ENCODE peak calls at places on chromosomes 13 and 19, in six cellular contexts. J, P, B, U, N and I are unnamed samples.

GRCh38 chr19:36169084-36169760 is 17.0 kb upstream of the COX7A1 start:
- DNase-seq in J (peak; percentile 18), B (peak; percentile 35), N (no peak), U (peak; percentile 13), P (no peak), I (peak; percentile 70)

GRCh38 chr19:17479325-17479791 is 9.0 kb downstream of the SLC27A1 start:
- DNase-seq in J (no peak), B (no peak), U (peak; percentile 76), N (no peak), P (no peak), I (no peak)

GRCh38 chr13:107373551-107373950 is 805.6 kb upstream of the ARGLU1 start:
- DNase-seq in B (no peak), U (peak; percentile 75), P (no peak), N (no peak), J (no peak), I (peak; percentile 39)

GRCh38 chr19:492091-492531 is 4.2 kb upstream of the MADCAM1 start:
- DNase-seq in P (no peak), U (no peak), J (no peak), B (no peak), N (no peak), I (peak; percentile 69)

GRCh38 chr13:21297452-21297851 is 121.0 kb downstream of the MRPL57 start:
- DNase-seq in J (no peak), P (no peak), N (no peak), U (no peak), B (no peak), I (no peak)

GRCh38 chr13:101303512-101303911 is 112.8 kb downstream of the NALCN start:
- DNase-seq in U (no peak), B (no peak), P (no peak), N (no peak), J (no peak), I (no peak)

GRCh38 chr13:94128430-94128829 is 351.1 kb downstream of the DCT start:
- DNase-seq in B (no peak), P (no peak), U (peak; percentile 43), N (no peak), J (peak; percentile 38), I (no peak)

GRCh38 chr19:47378246-47378645 is 29.1 kb downstream of the DHX34 start:
- DNase-seq in J (no peak), P (no peak), U (no peak), N (no peak), B (no peak), I (no peak)

GRCh38 chr19:55681131-55682087 is 6.4 kb downstream of the EPN1 start:
- DNase-seq in U (no peak), P (no peak), B (no peak), J (no peak), N (no peak), I (no peak)

GRCh38 chr19:31583148-31583547 is 233.9 kb upstream of the TSHZ3 start:
- DNase-seq in N (no peak), P (no peak), U (peak; percentile 32), J (no peak), B (no peak), I (no peak)

GRCh38 chr13:65378943-65379519 is 1851.1 kb downstream of the PCDH9 start:
- DNase-seq in B (no peak), N (no peak), U (peak; percentile 25), J (no peak), P (no peak), I (no peak)

GRCh38 chr13:43269037-43269476 is 245.7 kb downstream of the DNAJC15 start:
- DNase-seq in U (peak; percentile 96), J (no peak), P (no peak), B (peak; percentile 70), N (no peak), I (no peak)

GRCh38 chr19:36686365-36687213 is 823 bp upstream of the ZNF567 start:
- DNase-seq in U (peak; percentile 9), B (no peak), N (peak; percentile 63), J (peak; percentile 25), P (no peak), I (peak; percentile 7)

GRCh38 chr13:113802761-113803160 is 43.7 kb downstream of the TMEM255B start:
- DNase-seq in U (no peak), P (no peak), N (peak; percentile 54), B (no peak), J (no peak), I (peak; percentile 10)

GRCh38 chr19:43438291-43439162 is 23.8 kb downstream of the TEX101 start:
- DNase-seq in B (peak; percentile 28), U (peak; percentile 86), P (peak; percentile 79), N (no peak), J (peak; percentile 74), I (peak; percentile 78)

GRCh38 chr19:4456566-4456842 is 1.1 kb downstream of the UBXN6 start:
- DNase-seq in B (no peak), J (no peak), U (peak; percentile 81), N (no peak), P (no peak), I (peak; percentile 47)

GRCh38 chr19:48501961-48502719 is 9.5 kb downstream of the LMTK3 start:
- DNase-seq in P (no peak), J (no peak), U (no peak), N (peak; percentile 93), B (peak; percentile 95), I (peak; percentile 77)

GRCh38 chr19:15154002-15154612 is 46.7 kb downstream of the NOTCH3 start:
- DNase-seq in N (no peak), U (peak; percentile 62), B (no peak), J (no peak), P (no peak), I (peak; percentile 52)

GRCh38 chr13:113586661-113587479 is 2.3 kb downstream of the TFDP1 start:
- DNase-seq in P (no peak), U (no peak), N (no peak), J (no peak), B (peak; percentile 21), I (no peak)

GRCh38 chr13:90708159-90708558 is 639.3 kb upstream of the MIR17HG start:
- DNase-seq in P (no peak), U (no peak), J (no peak), B (no peak), N (no peak), I (no peak)

GRCh38 chr19:16116067-16116466 is 4.4 kb downstream of the RAB8A start:
- DNase-seq in J (no peak), U (no peak), N (no peak), B (no peak), P (no peak), I (no peak)

DNA sequence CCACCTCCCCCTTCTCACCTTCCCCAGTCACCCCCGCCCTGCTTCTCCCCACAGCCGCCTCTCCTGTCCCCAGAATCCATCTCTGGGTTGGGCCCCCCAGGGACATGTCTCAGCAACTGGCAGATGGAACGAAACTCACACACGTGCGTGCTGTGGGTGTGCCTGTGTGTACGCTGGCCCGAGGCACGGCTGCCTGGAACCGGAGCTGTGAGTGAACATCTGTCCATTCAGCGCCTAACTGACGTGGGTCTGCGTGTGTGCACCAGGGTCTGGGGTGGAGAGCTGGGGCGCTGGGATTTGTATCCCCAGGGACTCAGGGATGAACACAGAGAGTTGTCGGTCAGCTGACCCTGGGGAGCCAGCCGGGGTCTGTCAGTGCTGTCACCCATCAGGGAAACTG is 752 bp upstream of the HAS1 start:
- DNase-seq in J (no peak), P (peak; percentile 43), B (no peak), N (no peak), U (peak; percentile 52), I (no peak)
- TF ChIP-seq CTCF in J (no peak), P (no peak), B (no peak), N (no peak), U (no peak), I (no peak)

DNA sequence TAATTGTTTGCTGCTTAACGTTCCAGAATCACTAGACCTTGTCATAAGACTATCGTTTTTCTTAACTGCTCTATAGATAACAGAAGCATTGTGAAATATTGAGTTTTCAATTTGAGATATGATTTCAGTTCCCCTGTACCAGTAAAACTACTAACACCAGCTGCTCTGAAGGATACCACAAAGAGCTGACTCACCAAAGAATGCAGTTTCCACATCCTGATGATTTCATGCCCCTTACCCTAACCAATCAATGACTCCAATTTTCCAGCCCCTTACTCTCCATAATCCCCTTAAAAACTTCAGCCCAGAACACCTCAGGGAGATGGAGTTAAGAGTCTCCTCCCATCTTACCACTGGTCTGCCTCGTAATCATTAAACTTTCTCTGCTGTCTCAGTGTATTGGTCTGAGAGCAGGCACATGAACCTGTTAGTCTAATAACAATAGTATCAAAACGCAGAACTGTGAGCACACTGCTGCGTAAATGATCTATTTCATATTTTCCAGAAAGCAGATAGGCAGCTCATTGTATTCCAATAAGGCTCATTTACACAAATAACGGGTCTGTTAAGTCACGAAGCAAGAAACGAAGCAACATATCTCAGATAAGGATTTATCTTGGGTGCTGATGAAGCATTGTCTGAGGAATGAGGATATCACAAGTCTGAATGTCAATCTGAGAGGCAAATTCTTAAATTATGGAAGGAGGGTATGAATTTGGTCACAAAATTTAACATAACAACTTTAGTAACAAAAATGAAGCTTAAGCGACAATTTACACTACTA is 14.1 kb upstream of the CCNA1 start:
- DNase-seq in P (no peak), J (no peak), U (peak; percentile 72), N (no peak), B (no peak), I (no peak)
- H3K4me3 ChIP-seq in P (no peak overlapping the region), J (no peak overlapping the region), U (no peak overlapping the region), N (no peak overlapping the region), B (no peak overlapping the region), I (no peak overlapping the region)

GRCh38 chr13:75423383-75423782 is 58.6 kb downstream of the TBC1D4 start:
- DNase-seq in B (no peak), J (no peak), U (no peak), P (no peak), N (no peak), I (no peak)

GRCh38 chr13:75419656-75420055 is 62.3 kb downstream of the TBC1D4 start:
- DNase-seq in P (no peak), U (no peak), J (no peak), N (no peak), B (no peak), I (no peak)

GRCh38 chr13:75418997-75419396 is 63.0 kb downstream of the TBC1D4 start:
- DNase-seq in B (no peak), U (peak; percentile 71), J (no peak), P (no peak), N (no peak), I (no peak)

GRCh38 chr13:75421987-75422386 is 60.0 kb downstream of the TBC1D4 start:
- DNase-seq in J (no peak), N (no peak), P (no peak), B (no peak), U (peak; percentile 20), I (no peak)

DNA sequence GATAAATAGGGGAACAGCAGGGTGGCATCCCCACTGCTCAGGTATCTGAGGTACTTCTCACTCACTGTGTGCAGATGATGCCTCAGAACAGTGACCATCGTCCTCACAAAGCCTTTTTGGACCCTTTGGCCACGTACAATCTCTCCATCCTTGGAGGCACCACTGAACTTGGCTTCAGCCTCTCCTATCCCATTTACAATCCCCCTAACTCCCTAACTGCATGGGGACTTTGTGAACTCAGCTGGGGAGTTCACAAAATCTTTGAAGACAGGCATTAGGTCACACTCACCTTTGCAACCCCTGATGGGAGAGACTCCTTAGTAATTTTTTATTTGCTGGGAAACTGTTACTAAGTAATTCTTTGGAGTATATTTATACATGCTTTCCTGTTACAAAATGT is 60.8 kb downstream of the TBC1D4 start:
- DNase-seq in B (no peak), J (no peak), P (no peak), U (no peak), N (no peak), I (no peak)
- H3K4me1 ChIP-seq in B (peaks cover 23% of the 10 kb centered on the region), J (peaks cover 66% of the 10 kb centered on the region), P (peaks cover 79% of the 10 kb centered on the region), U (peaks cover 37% of the 10 kb centered on the region), N (peaks cover 7% of the 10 kb centered on the region), I (peaks cover 53% of the 10 kb centered on the region)

DNA sequence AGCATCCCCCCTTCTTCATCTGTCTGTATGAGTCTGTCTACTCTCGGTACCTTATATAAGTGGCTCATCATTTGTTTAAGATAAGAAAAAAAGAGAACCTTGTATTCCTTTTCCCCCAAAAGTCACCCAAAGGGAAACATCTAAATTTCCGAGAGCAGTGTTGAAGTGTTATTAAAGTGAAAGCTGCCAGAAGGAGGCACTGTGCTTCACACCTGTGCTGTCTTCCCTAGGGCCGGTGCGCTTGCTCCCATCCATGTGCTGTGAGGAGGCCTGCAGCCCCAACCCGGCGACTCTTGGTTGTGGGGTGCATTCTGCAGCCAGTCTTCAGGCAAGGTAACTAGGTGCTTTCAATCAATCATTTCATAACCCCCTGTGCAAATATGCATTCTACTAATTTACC is 97.5 kb downstream of the TNFRSF19 start:
- DNase-seq in B (no peak), J (no peak), P (no peak), N (no peak), U (no peak), I (no peak)
- TF ChIP-seq CTCF in B (no peak), J (peak; percentile 6), P (no peak), N (no peak), U (no peak), I (peak; percentile 18)